ENCODE peak calls at places on chromosomes 7 and 10, in five cellular contexts. S is CD8-positive, alpha-beta memory T cell; X is endothelial cell of umbilical vein; F is body of pancreas; O is CD8-positive, alpha-beta T cell. V is an unnamed sample. For H3K9me3, the result is how much of the 10 kb centered on the place peaks cover.

GRCh38 chr10:27981744-27982143 is 17.1 kb downstream of the ODAD2 start:
- DNase-seq in X (no peak), F (no peak), O (no peak), S (no peak), V (no peak)

GRCh38 chr7:27194641-27195379 is 5.1 kb downstream of the HOXA13 start:
- DNase-seq in F (peak), S (no peak), X (no peak), O (no peak), V (no peak)

GRCh38 chr10:74079028-74079913 is 71.4 kb downstream of the AP3M1 start:
- DNase-seq in F (no peak), X (peak), S (no peak), O (no peak), V (no peak)

GRCh38 chr7:155631155-155631554 is 13.3 kb upstream of the RBM33 start:
- DNase-seq in F (no peak), O (no peak), X (no peak), S (no peak), V (no peak)

GRCh38 chr10:86366033-86366901 is at the start of gene GRID1:
- DNase-seq in O (no peak), X (no peak), F (peak), S (no peak), V (no peak)

GRCh38 chr10:98446656-98447221 is at the start of gene HPS1:
- DNase-seq in O (peak), F (peak), X (peak), S (peak), V (peak)

GRCh38 chr10:117654105-117654504 is 111.6 kb downstream of the EMX2 start:
- DNase-seq in O (no peak), X (no peak), F (no peak), S (no peak), V (no peak)

GRCh38 chr10:778626-779330 is 89.3 kb upstream of the DIP2C start:
- DNase-seq in S (no peak), F (no peak), X (no peak), O (no peak), V (no peak)

GRCh38 chr7:134755422-134756022 is 23.9 kb upstream of the CALD1 start:
- DNase-seq in X (peak), F (no peak), S (no peak), O (peak), V (no peak)

GRCh38 chr10:46547881-46548780 is 8.3 kb downstream of the GPRIN2 start:
- DNase-seq in O (no peak), F (no peak), X (no peak), S (no peak), V (no peak)

GRCh38 chr7:112150823-112151641 is 55.2 kb downstream of the DOCK4 start:
- DNase-seq in S (no peak), F (no peak), O (no peak), X (no peak), V (no peak)

GRCh38 chr7:157573244-157573643 is 236.4 kb downstream of the DNAJB6 start:
- DNase-seq in O (no peak), S (no peak), F (no peak), X (no peak), V (no peak)
- H3K9me3 ChIP-seq in O (under half), S (under half), F (under half), X (under half), V (under half)

GRCh38 chr7:158252837-158253669 is 334.6 kb downstream of the PTPRN2 start:
- DNase-seq in X (no peak), O (no peak), F (no peak), S (no peak), V (no peak)
- H3K9me3 ChIP-seq in X (under half), O (under half), F (under half), S (under half), V (under half)

GRCh38 chr10:123463176-123463575 is 203.0 kb upstream of the GPR26 start:
- DNase-seq in S (no peak), X (no peak), O (no peak), F (no peak), V (no peak)

GRCh38 chr10:123464428-123465323 is 201.5 kb upstream of the GPR26 start:
- DNase-seq in F (no peak), S (no peak), O (no peak), X (no peak), V (no peak)

GRCh38 chr10:123459371-123460224 is 206.6 kb upstream of the GPR26 start:
- DNase-seq in X (no peak), O (no peak), S (no peak), F (no peak), V (no peak)

GRCh38 chr10:123458933-123459332 is 207.2 kb upstream of the GPR26 start:
- DNase-seq in X (no peak), S (no peak), O (no peak), F (no peak), V (no peak)

GRCh38 chr10:123462760-123463159 is 203.4 kb upstream of the GPR26 start:
- DNase-seq in O (no peak), F (no peak), X (no peak), S (no peak), V (no peak)
- H3K9me3 ChIP-seq in O (under half), F (under half), X (under half), S (under half), V (under half)

GRCh38 chr7:126488043-126488442 is 764.7 kb downstream of the GRM8 start:
- DNase-seq in F (no peak), O (no peak), X (no peak), S (no peak), V (no peak)
- H3K9me3 ChIP-seq in F (under half), O (under half), X (under half), S (under half), V (under half)

GRCh38 chr7:257647-257992 is 32.4 kb upstream of the FOXL3 start:
- DNase-seq in X (no peak), S (no peak), F (no peak), O (no peak), V (no peak)
- H3K9me3 ChIP-seq in X (under half), S (under half), F (under half), O (under half), V (under half)

GRCh38 chr7:64990936-64991335 is at the start of gene ZNF117:
- DNase-seq in O (no peak), X (no peak), F (no peak), S (no peak), V (no peak)
- H3K9me3 ChIP-seq in O (under half), X (under half), F (under half), S (under half), V (under half)

DNA sequence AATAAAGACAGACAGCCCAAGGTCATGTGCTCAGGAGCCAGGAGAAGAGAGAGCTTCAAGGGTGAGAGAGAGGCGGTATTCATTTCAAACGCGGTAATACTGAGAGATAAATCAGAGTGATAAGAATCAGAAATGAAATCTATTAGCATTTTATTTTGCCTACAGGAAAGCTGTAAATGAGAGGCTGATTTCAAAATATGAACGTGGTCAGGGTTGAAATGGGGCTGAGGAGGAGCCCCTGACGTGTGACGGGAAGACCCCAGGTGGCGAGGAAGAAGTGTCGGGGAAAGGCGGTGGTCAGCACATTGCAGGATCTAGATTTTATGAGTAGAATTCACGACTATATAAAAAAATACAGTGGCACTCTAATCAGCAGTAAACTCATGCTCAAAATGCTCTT is 360.4 kb downstream of the PTPRN2 start:
- DNase-seq in X (no peak), F (no peak), S (no peak), O (no peak), V (no peak)
- H3K9me3 ChIP-seq in X (under half), F (under half), S (under half), O (under half), V (under half)

GRCh38 chr10:37685741-37686683 is 171.4 kb downstream of the ZNF248 start:
- DNase-seq in F (no peak), O (no peak), S (no peak), X (no peak), V (no peak)
- H3K9me3 ChIP-seq in F (under half), O (under half), S (under half), X (under half), V (under half)

GRCh38 chr7:151315038-151315655 is 26.5 kb upstream of the NUB1 start:
- DNase-seq in O (peak), F (peak), S (peak), X (peak), V (peak)

GRCh38 chr7:151313857-151314256 is 27.8 kb upstream of the NUB1 start:
- DNase-seq in X (no peak), O (no peak), S (no peak), F (peak), V (no peak)

GRCh38 chr7:151319189-151319588 is 22.4 kb upstream of the NUB1 start:
- DNase-seq in X (no peak), S (no peak), O (no peak), F (no peak), V (no peak)

GRCh38 chr7:151317936-151318335 is 23.7 kb upstream of the NUB1 start:
- DNase-seq in F (no peak), X (no peak), O (no peak), S (no peak), V (no peak)

DNA sequence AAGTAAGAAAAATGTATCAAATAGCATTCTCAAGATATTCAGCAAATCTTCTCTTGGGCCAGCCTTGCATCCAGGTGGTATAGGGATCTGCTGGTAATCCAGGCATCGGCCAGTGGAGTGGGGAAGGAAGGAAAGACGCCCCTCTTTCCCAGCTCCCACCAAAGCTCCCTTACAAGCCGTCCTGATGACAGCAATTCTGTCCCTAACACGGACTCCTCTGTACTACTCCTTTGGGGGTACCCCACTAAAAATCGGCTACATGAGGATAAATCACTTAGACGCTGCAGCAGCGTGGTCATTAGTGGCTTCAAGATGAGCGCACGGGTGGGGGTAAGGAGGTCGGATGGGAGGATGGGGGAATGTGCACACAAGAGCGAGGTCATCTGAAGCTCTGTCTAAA is 24.7 kb upstream of the NUB1 start:
- DNase-seq in F (no peak), O (no peak), X (no peak), S (no peak), V (no peak)
- H3K9me3 ChIP-seq in F (under half), O (under half), X (under half), S (under half), V (under half)

GRCh38 chr7:15397159-15397550 is 164.7 kb downstream of the AGMO start:
- DNase-seq in F (no peak), O (no peak), S (no peak), X (no peak), V (no peak)

GRCh38 chr7:15400440-15400839 is 161.4 kb downstream of the AGMO start:
- DNase-seq in F (no peak), O (no peak), S (no peak), X (no peak), V (no peak)

GRCh38 chr7:15396210-15397158 is 165.3 kb downstream of the AGMO start:
- DNase-seq in S (no peak), X (no peak), F (no peak), O (no peak), V (no peak)

GRCh38 chr7:15399446-15399845 is 162.4 kb downstream of the AGMO start:
- DNase-seq in O (no peak), F (no peak), S (no peak), X (no peak), V (no peak)

GRCh38 chr7:15397921-15398560 is 163.8 kb downstream of the AGMO start:
- DNase-seq in O (no peak), X (no peak), F (no peak), S (no peak), V (no peak)
- H3K9me3 ChIP-seq in O (under half), X (under half), F (under half), S (under half), V (under half)

V was measured in T-helper 17 cell.